ENCODE peak calls at places on chromosome 11, in five cellular contexts. One of them, this sample, is unnamed.
A peak's percentile ranks its signal among the peaks of the same experiment; 100 is the strongest.

GRCh38 chr11:130197386-130198035 is 37.9 kb downstream of the ST14 start:
- DNase-seq in endodermal cell: no peak
- DNase-seq in left lung: no peak
- DNase-seq in pancreas: no peak
- DNase-seq in epithelial cell of proximal tubule: no peak
- DNase-seq in this sample: no peak

GRCh38 chr11:57294225-57295131 is 30.3 kb downstream of the TNKS1BP1 start:
- DNase-seq in left lung: peak; percentile 67
- DNase-seq in pancreas: peak; percentile 46
- DNase-seq in epithelial cell of proximal tubule: no peak
- DNase-seq in endodermal cell: no peak
- DNase-seq in this sample: no peak

GRCh38 chr11:120281161-120281795 is 41.3 kb downstream of the POU2F3 start:
- DNase-seq in epithelial cell of proximal tubule: no peak
- DNase-seq in pancreas: no peak
- DNase-seq in left lung: no peak
- DNase-seq in endodermal cell: no peak
- DNase-seq in this sample: no peak

GRCh38 chr11:9675691-9676090 is 11.8 kb downstream of the SWAP70 start:
- DNase-seq in epithelial cell of proximal tubule: no peak
- DNase-seq in pancreas: no peak
- DNase-seq in endodermal cell: peak; percentile 71
- DNase-seq in left lung: no peak
- DNase-seq in this sample: no peak

GRCh38 chr11:94539420-94539819 is 4.3 kb upstream of the FUT4 start:
- DNase-seq in epithelial cell of proximal tubule: no peak
- DNase-seq in endodermal cell: no peak
- DNase-seq in pancreas: no peak
- DNase-seq in left lung: no peak
- DNase-seq in this sample: no peak

GRCh38 chr11:46930089-46930488 is 6.5 kb upstream of the CSTPP1 start:
- DNase-seq in pancreas: no peak
- DNase-seq in endodermal cell: no peak
- DNase-seq in epithelial cell of proximal tubule: peak; percentile 76
- DNase-seq in left lung: no peak
- DNase-seq in this sample: no peak

GRCh38 chr11:102047305-102047924 is at the start of gene CFAP300:
- DNase-seq in pancreas: peak; percentile 77
- DNase-seq in endodermal cell: peak; percentile 86
- DNase-seq in left lung: peak; percentile 87
- DNase-seq in epithelial cell of proximal tubule: no peak
- DNase-seq in this sample: peak; percentile 18

GRCh38 chr11:10413268-10413667 is 41.8 kb upstream of the AMPD3 start:
- DNase-seq in epithelial cell of proximal tubule: no peak
- DNase-seq in endodermal cell: no peak
- DNase-seq in pancreas: no peak
- DNase-seq in left lung: no peak
- DNase-seq in this sample: no peak

GRCh38 chr11:21567628-21568290 is 625.1 kb upstream of the ANO5 start:
- DNase-seq in endodermal cell: no peak
- DNase-seq in left lung: no peak
- DNase-seq in epithelial cell of proximal tubule: no peak
- DNase-seq in pancreas: no peak
- DNase-seq in this sample: no peak

GRCh38 chr11:26608507-26609146 is 36.6 kb upstream of the MUC15 start:
- DNase-seq in left lung: no peak
- DNase-seq in pancreas: no peak
- DNase-seq in endodermal cell: no peak
- DNase-seq in epithelial cell of proximal tubule: no peak
- DNase-seq in this sample: no peak

GRCh38 chr11:74583024-74583624 is 9.3 kb upstream of the POLD3 start:
- DNase-seq in left lung: no peak
- DNase-seq in pancreas: no peak
- DNase-seq in endodermal cell: no peak
- DNase-seq in epithelial cell of proximal tubule: no peak
- DNase-seq in this sample: no peak

GRCh38 chr11:113296447-113297205 is 17.8 kb upstream of the TTC12 start:
- DNase-seq in epithelial cell of proximal tubule: no peak
- DNase-seq in endodermal cell: peak; percentile 55
- DNase-seq in left lung: no peak
- DNase-seq in pancreas: no peak
- DNase-seq in this sample: no peak

GRCh38 chr11:114416441-114416928 is 16.0 kb downstream of the RBM7 start:
- DNase-seq in pancreas: no peak
- DNase-seq in left lung: no peak
- DNase-seq in epithelial cell of proximal tubule: no peak
- DNase-seq in endodermal cell: no peak
- DNase-seq in this sample: no peak

GRCh38 chr11:112320668-112321067 is 60.0 kb upstream of the PLET1 start:
- DNase-seq in epithelial cell of proximal tubule: peak; percentile 70
- DNase-seq in pancreas: peak; percentile 54
- DNase-seq in left lung: peak; percentile 75
- DNase-seq in endodermal cell: no peak
- DNase-seq in this sample: no peak

GRCh38 chr11:63909621-63910506 is 7.1 kb downstream of the RCOR2 start:
- DNase-seq in endodermal cell: peak; percentile 78
- DNase-seq in left lung: no peak
- DNase-seq in pancreas: no peak
- DNase-seq in epithelial cell of proximal tubule: no peak
- DNase-seq in this sample: no peak

GRCh38 chr11:34104680-34105078 is 750 bp upstream of the NAT10 start:
- DNase-seq in endodermal cell: no peak
- DNase-seq in epithelial cell of proximal tubule: no peak
- DNase-seq in left lung: no peak
- DNase-seq in pancreas: no peak
- DNase-seq in this sample: no peak

GRCh38 chr11:14261094-14261493 is 97.9 kb downstream of the RRAS2 start:
- DNase-seq in endodermal cell: no peak
- DNase-seq in pancreas: no peak
- DNase-seq in epithelial cell of proximal tubule: no peak
- DNase-seq in left lung: no peak
- DNase-seq in this sample: no peak

GRCh38 chr11:31757245-31757835 is 53.8 kb downstream of the PAX6 start:
- DNase-seq in epithelial cell of proximal tubule: no peak
- DNase-seq in pancreas: no peak
- DNase-seq in left lung: no peak
- DNase-seq in endodermal cell: no peak
- DNase-seq in this sample: no peak

GRCh38 chr11:59918987-59919589 is 19.1 kb upstream of the OOSP1 start:
- DNase-seq in left lung: no peak
- DNase-seq in endodermal cell: peak; percentile 71
- DNase-seq in epithelial cell of proximal tubule: no peak
- DNase-seq in pancreas: no peak
- DNase-seq in this sample: no peak

GRCh38 chr11:101341578-101341977 is 212.0 kb upstream of the PGR start:
- DNase-seq in pancreas: no peak
- DNase-seq in endodermal cell: no peak
- DNase-seq in left lung: no peak
- DNase-seq in epithelial cell of proximal tubule: no peak
- DNase-seq in this sample: no peak

GRCh38 chr11:72079776-72080325 is 491 bp downstream of the NUMA1 start:
- DNase-seq in left lung: no peak
- DNase-seq in pancreas: peak; percentile 36
- DNase-seq in epithelial cell of proximal tubule: no peak
- DNase-seq in endodermal cell: no peak
- DNase-seq in this sample: no peak

GRCh38 chr11:73291196-73291595 is 16.9 kb upstream of the ARHGEF17 start:
- DNase-seq in pancreas: no peak
- DNase-seq in endodermal cell: no peak
- DNase-seq in left lung: no peak
- DNase-seq in epithelial cell of proximal tubule: no peak
- DNase-seq in this sample: no peak

GRCh38 chr11:96338910-96339703 is 3.9 kb downstream of the MAML2 start:
- DNase-seq in pancreas: no peak
- DNase-seq in epithelial cell of proximal tubule: no peak
- DNase-seq in left lung: peak; percentile 63
- DNase-seq in endodermal cell: peak; percentile 61
- DNase-seq in this sample: peak; percentile 43

GRCh38 chr11:113985906-113986305 is 11.0 kb downstream of the HTR3A start:
- DNase-seq in epithelial cell of proximal tubule: no peak
- DNase-seq in left lung: no peak
- DNase-seq in pancreas: no peak
- DNase-seq in endodermal cell: no peak
- DNase-seq in this sample: no peak

GRCh38 chr11:115256326-115257197 is 247.7 kb downstream of the CADM1 start:
- DNase-seq in epithelial cell of proximal tubule: no peak
- DNase-seq in left lung: no peak
- DNase-seq in endodermal cell: peak; percentile 84
- DNase-seq in pancreas: no peak
- DNase-seq in this sample: no peak

GRCh38 chr11:23205156-23205871 is 345.0 kb upstream of the CCDC179 start:
- DNase-seq in endodermal cell: no peak
- DNase-seq in epithelial cell of proximal tubule: no peak
- DNase-seq in pancreas: no peak
- DNase-seq in left lung: no peak
- DNase-seq in this sample: no peak

GRCh38 chr11:126965331-126965730 is 35.2 kb downstream of the KIRREL3 start:
- DNase-seq in epithelial cell of proximal tubule: no peak
- DNase-seq in endodermal cell: no peak
- DNase-seq in left lung: no peak
- DNase-seq in pancreas: no peak
- DNase-seq in this sample: no peak

GRCh38 chr11:126968915-126969314 is 31.7 kb downstream of the KIRREL3 start:
- DNase-seq in left lung: no peak
- DNase-seq in endodermal cell: peak; percentile 84
- DNase-seq in epithelial cell of proximal tubule: no peak
- DNase-seq in pancreas: no peak
- DNase-seq in this sample: no peak

GRCh38 chr11:126971305-126971704 is 29.3 kb downstream of the KIRREL3 start:
- DNase-seq in left lung: no peak
- DNase-seq in endodermal cell: no peak
- DNase-seq in epithelial cell of proximal tubule: no peak
- DNase-seq in pancreas: no peak
- DNase-seq in this sample: no peak

GRCh38 chr11:126973051-126973450 is 27.5 kb downstream of the KIRREL3 start:
- DNase-seq in left lung: no peak
- DNase-seq in pancreas: no peak
- DNase-seq in endodermal cell: no peak
- DNase-seq in epithelial cell of proximal tubule: no peak
- DNase-seq in this sample: no peak

DNA sequence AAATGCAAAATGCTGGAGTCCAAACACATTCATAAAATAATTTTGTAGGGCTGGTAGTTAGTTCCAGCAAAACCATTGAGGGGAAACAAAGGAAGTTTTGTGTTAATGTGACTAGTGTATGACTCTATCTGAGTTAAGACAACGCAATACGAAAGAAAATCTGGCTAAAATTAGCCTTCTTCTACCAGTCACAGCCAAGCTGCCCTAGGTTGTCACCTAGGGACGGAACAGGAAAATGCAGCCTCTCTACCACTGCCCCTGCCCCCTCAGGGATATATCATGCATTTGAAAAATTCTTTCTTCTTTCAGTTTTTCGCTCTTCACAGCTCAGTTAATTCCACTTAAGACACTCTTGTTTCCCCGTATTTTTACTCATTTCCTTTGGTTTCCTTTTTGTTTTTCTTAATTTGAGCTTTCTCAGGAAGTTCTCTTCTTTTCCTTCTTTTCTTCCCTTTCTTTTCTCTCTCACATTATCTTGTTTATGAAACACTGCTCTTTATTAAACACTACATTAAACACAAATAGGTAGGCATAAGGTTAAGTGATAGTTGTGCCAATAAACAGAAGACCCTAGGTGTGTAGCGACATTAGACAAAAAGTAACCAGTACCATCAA is 30.6 kb downstream of the KIRREL3 start:
- DNase-seq in endodermal cell: peak; percentile 58
- DNase-seq in left lung: no peak
- DNase-seq in epithelial cell of proximal tubule: no peak
- DNase-seq in pancreas: no peak
- DNase-seq in this sample: no peak
- TF ChIP-seq CTCF in endodermal cell: peak; percentile 76
- TF ChIP-seq CTCF in left lung: peak; percentile 49
- TF ChIP-seq CTCF in epithelial cell of proximal tubule: peak; percentile 90
- TF ChIP-seq CTCF in pancreas: peak; percentile 9
- TF ChIP-seq CTCF in this sample: no peak

GRCh38 chr11:123577081-123577598 is 77.3 kb downstream of the SCN3B start:
- DNase-seq in epithelial cell of proximal tubule: no peak
- DNase-seq in left lung: peak; percentile 67
- DNase-seq in endodermal cell: peak; percentile 94
- DNase-seq in pancreas: peak; percentile 75
- DNase-seq in this sample: peak; percentile 69
- TF ChIP-seq CTCF in epithelial cell of proximal tubule: peak; percentile 83
- TF ChIP-seq CTCF in left lung: peak; percentile 94
- TF ChIP-seq CTCF in endodermal cell: peak; percentile 95
- TF ChIP-seq CTCF in pancreas: peak; percentile 89
- TF ChIP-seq CTCF in this sample: peak; percentile 65

GRCh38 chr11:97349201-97349600 is 959.4 kb downstream of the JRKL start:
- DNase-seq in endodermal cell: no peak
- DNase-seq in pancreas: no peak
- DNase-seq in epithelial cell of proximal tubule: no peak
- DNase-seq in left lung: no peak
- DNase-seq in this sample: no peak

DNA sequence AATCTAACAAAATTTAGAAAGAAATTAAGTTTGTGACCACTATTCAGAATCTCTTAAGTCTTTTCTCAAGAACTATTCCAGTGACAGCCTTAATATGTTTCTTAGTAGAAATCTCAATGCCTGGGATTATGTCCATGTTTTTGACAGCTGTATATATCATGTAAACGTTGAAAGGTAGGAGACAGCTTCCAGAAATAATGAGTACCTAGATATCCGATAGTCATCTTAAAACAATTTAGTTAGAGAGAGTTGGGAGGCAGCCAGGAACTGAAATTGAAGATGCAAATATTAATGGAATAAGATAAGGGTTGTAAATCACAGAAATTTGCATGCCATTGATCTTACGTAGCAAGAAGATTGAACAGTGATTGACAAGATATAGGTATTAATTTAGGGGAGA is 955.2 kb downstream of the JRKL start:
- DNase-seq in pancreas: no peak
- DNase-seq in endodermal cell: no peak
- DNase-seq in left lung: no peak
- DNase-seq in epithelial cell of proximal tubule: no peak
- DNase-seq in this sample: no peak
- TF ChIP-seq CTCF in pancreas: no peak
- TF ChIP-seq CTCF in endodermal cell: no peak
- TF ChIP-seq CTCF in left lung: no peak
- TF ChIP-seq CTCF in epithelial cell of proximal tubule: no peak
- TF ChIP-seq CTCF in this sample: no peak

GRCh38 chr11:5103066-5103465 is 33.7 kb downstream of the OR52E1 start:
- DNase-seq in epithelial cell of proximal tubule: no peak
- DNase-seq in endodermal cell: no peak
- DNase-seq in pancreas: no peak
- DNase-seq in left lung: no peak
- DNase-seq in this sample: no peak

GRCh38 chr11:5102246-5102645 is 32.9 kb downstream of the OR52E1 start:
- DNase-seq in endodermal cell: no peak
- DNase-seq in left lung: no peak
- DNase-seq in epithelial cell of proximal tubule: no peak
- DNase-seq in pancreas: no peak
- DNase-seq in this sample: no peak

DNA sequence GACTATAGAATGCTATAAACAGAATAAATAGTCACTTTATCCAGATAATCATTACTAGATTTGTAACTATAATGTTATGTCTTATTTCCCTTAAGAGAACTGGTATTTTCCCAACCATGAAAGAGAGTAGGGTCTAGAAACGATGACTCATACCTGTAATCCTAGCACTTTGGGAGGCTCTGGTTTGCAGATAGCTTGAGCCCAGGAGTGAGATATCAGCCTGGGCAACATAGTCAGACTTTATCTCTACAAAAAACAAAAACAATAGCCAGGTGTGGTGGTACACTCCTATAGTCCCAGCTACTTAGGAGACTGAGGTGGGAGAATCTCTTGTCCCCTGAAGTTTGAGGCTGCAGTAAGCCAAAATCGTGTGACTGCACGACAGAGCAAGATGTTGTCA is 30.9 kb downstream of the OR52A5 start:
- DNase-seq in epithelial cell of proximal tubule: no peak
- DNase-seq in pancreas: no peak
- DNase-seq in endodermal cell: peak; percentile 54
- DNase-seq in left lung: no peak
- DNase-seq in this sample: no peak
- TF ChIP-seq CTCF in epithelial cell of proximal tubule: no peak
- TF ChIP-seq CTCF in pancreas: no peak
- TF ChIP-seq CTCF in endodermal cell: no peak
- TF ChIP-seq CTCF in left lung: no peak
- TF ChIP-seq CTCF in this sample: no peak